ENCODE peak calls at places on chromosome 9, in nine cellular contexts. L is MM.1S, P is H9, D is astrocyte, V is GM23338, Z is SK-N-SH, M is neural progenitor cell, Q is fibroblast of lung, J is PC-3. T is an unnamed sample.
A peak's percentile ranks its signal among the peaks of the same experiment; 100 is the strongest.

GRCh38 chr9:26975728-26976707 is 19.8 kb downstream of the IFT74 start:
- DNase-seq in L (no peak), P (peak; percentile 89), D (peak; percentile 14), V (peak; percentile 88), Z (peak; percentile 10), M (peak; percentile 87), Q (peak; percentile 23), J (peak; percentile 47), T (peak; percentile 63)

GRCh38 chr9:89527084-89527483 is 29.2 kb upstream of the SEMA4D start:
- DNase-seq in L (no peak), P (no peak), D (no peak), V (no peak), Z (no peak), M (no peak), Q (no peak), J (no peak), T (no peak)

GRCh38 chr9:125631391-125632085 is 75.5 kb downstream of the MAPKAP1 start:
- DNase-seq in L (peak; percentile 24), P (no peak), D (peak; percentile 58), V (peak; percentile 77), Z (peak; percentile 71), M (peak; percentile 59), Q (peak; percentile 60), J (peak; percentile 56), T (peak; percentile 84)

GRCh38 chr9:108673386-108673785 is 182.4 kb downstream of the ACTL7B start:
- DNase-seq in L (no peak), P (no peak), D (peak; percentile 71), V (no peak), Z (no peak), M (no peak), Q (peak; percentile 79), J (no peak), T (no peak)

GRCh38 chr9:134171316-134172197 is 7.2 kb upstream of the RNU6ATAC start:
- DNase-seq in L (no peak), P (no peak), D (peak; percentile 32), V (no peak), Z (no peak), M (no peak), Q (peak; percentile 45), J (no peak), T (no peak)

GRCh38 chr9:15785584-15785983 is 232.7 kb downstream of the CCDC171 start:
- DNase-seq in L (no peak), P (no peak), D (no peak), V (no peak), Z (no peak), M (no peak), Q (no peak), J (no peak), T (no peak)

GRCh38 chr9:120611690-120612068 is 31.7 kb upstream of the CDK5RAP2 start:
- DNase-seq in L (no peak), P (no peak), D (no peak), V (no peak), Z (no peak), M (no peak), Q (no peak), J (no peak), T (no peak)

GRCh38 chr9:6214903-6215302 is 704 bp upstream of the IL33 start:
- DNase-seq in L (no peak), P (no peak), D (peak; percentile 72), V (no peak), Z (no peak), M (no peak), Q (peak; percentile 71), J (no peak), T (no peak)

GRCh38 chr9:72462340-72462739 is 59.1 kb upstream of the TMC1 start:
- DNase-seq in L (no peak), P (no peak), D (peak; percentile 89), V (no peak), Z (no peak), M (no peak), Q (peak; percentile 90), J (no peak), T (no peak)

GRCh38 chr9:1883004-1883403 is 132.1 kb upstream of the SMARCA2 start:
- DNase-seq in L (no peak), P (no peak), D (no peak), V (no peak), Z (no peak), M (no peak), Q (no peak), J (no peak), T (no peak)

GRCh38 chr9:35611230-35611797 is 6.3 kb downstream of the TESK1 start:
- DNase-seq in L (peak; percentile 48), P (peak; percentile 58), D (peak; percentile 19), V (peak; percentile 80), Z (peak; percentile 77), M (peak; percentile 66), Q (peak; percentile 32), J (peak; percentile 47), T (peak; percentile 85)

GRCh38 chr9:107660976-107661375 is 171.4 kb upstream of the KLF4 start:
- DNase-seq in L (no peak), P (no peak), D (no peak), V (no peak), Z (no peak), M (no peak), Q (no peak), J (no peak), T (no peak)

GRCh38 chr9:137009938-137010732 is 13.8 kb upstream of the CLIC3 start:
- DNase-seq in L (no peak), P (no peak), D (no peak), V (no peak), Z (no peak), M (no peak), Q (no peak), J (no peak), T (no peak)

GRCh38 chr9:87615547-87616148 is 110.3 kb upstream of the CTSL start:
- DNase-seq in L (no peak), P (no peak), D (peak; percentile 37), V (no peak), Z (no peak), M (peak; percentile 62), Q (peak; percentile 51), J (no peak), T (no peak)

DNA sequence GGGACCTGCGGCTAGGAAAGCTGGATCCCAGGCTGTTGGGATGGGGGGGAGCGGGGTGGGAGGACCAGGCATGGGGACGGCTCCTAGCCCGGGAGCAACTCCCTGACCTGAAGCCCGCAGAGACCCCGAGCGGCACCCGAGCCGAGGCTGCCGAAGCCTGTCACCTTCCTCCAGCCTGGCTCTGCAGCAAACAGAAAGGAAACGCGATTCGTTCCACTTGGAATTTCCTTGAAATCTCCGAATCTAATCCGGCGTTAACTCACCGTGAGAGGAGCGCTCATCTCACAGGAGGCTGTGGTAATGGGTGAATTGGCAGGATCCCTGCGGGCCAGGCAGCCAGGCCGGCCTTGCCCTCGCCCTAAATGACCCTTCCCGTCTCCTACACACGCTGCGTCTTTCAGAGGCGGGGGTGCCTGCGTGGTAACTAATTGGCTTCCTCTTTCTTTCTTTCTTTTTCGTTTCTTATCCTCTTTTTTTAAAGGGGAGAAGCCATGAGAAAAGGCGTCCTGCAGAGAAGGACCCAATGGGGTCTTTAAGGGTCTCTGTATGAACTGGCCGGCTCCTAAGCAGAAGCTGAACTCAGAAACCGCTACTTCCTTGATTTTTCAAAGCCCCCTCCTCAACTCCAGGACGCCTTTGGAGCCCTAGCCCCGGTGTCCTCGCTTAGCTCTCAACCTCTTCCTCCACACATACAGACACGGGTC is 8.5 kb downstream of the PAX5 start:
- DNase-seq in L (no peak), P (peak; percentile 45), D (no peak), V (peak; percentile 49), Z (no peak), M (peak; percentile 57), Q (no peak), J (no peak), T (peak; percentile 74)
- H4K20me1 ChIP-seq in L (no peaks in the 10 kb centered on the region), P (no peaks in the 10 kb centered on the region), D (peaks cover 5% of the 10 kb centered on the region), V (no peaks in the 10 kb centered on the region), Z (peaks cover 5% of the 10 kb centered on the region), M (peaks cover 68% of the 10 kb centered on the region), Q (no peaks in the 10 kb centered on the region), J (no peaks in the 10 kb centered on the region), T (peaks cover 26% of the 10 kb centered on the region)

DNA sequence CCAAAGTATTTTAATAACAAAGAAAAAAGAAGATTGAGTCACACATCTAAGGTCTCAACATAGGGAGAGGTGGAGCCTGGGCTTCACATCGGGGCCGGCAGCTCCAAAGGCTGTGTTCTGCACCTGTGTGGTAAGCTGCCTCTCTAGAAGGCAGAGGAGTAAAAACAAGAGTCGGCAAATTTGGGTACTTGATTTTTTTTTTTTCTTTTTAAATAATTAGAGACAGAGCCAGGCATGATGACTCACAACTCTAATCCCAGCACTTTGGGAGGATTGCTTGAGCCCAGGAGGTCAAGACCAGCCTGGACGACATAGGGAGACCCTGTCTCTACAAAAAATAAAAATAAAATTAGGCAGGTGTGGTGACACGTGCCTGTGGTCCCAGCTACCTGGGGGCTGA is 4.7 kb downstream of the URM1 start:
- DNase-seq in L (no peak), P (no peak), D (no peak), V (no peak), Z (no peak), M (no peak), Q (no peak), J (no peak), T (no peak)
- H4K20me1 ChIP-seq in L (peaks cover 2% of the 10 kb centered on the region), P (no peaks in the 10 kb centered on the region), D (peaks cover 33% of the 10 kb centered on the region), V (peaks cover 16% of the 10 kb centered on the region), Z (no peaks in the 10 kb centered on the region), M (peaks cover 69% of the 10 kb centered on the region), Q (no peaks in the 10 kb centered on the region), J (no peaks in the 10 kb centered on the region), T (peaks cover 3% of the 10 kb centered on the region)

GRCh38 chr9:34216325-34216724 is 37.5 kb downstream of the UBAP1 start:
- DNase-seq in L (no peak), P (no peak), D (no peak), V (no peak), Z (no peak), M (no peak), Q (no peak), J (no peak), T (no peak)
- H4K20me1 ChIP-seq in L (no peaks in the 10 kb centered on the region), P (no peaks in the 10 kb centered on the region), D (peaks cover 63% of the 10 kb centered on the region), V (peaks cover 4% of the 10 kb centered on the region), Z (peaks cover 10% of the 10 kb centered on the region), M (no peaks in the 10 kb centered on the region), Q (peaks cover 1% of the 10 kb centered on the region), J (no peaks in the 10 kb centered on the region), T (no peaks in the 10 kb centered on the region)

DNA sequence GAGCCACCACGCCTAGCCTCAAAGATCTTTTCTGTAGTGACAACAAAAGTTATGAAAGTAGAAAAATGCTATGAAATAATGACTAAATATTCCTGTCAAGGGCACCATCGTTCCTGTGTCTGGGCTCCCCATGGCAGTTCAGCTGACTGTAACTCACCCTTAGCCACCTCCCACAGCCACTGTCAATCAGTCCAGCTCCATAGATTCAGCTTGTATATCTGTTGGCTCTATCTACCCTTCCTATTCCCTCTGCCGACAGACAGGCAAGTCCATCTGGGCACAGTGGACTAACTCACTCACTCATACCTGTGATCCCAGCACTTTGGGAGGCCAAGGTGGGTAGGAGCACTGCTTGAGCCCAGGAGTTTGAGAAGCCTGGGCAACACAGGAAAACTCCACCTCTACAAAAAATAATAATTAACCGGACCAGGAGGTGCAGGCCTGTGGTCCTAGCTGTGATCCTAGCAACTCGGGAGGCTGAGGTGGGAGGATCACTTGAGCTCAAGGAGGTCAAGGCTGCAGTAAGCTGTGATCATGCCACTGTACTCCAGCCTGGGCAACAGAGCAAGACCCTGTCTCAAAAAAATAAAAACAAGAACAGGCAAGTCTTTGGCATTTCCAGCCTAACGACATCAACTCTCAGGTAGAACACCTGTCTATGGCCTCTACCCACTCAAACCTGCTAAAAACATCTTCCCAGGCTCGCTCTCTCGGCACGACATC is 6.1 kb downstream of the CAMSAP1 start:
- DNase-seq in L (no peak), P (no peak), D (no peak), V (no peak), Z (no peak), M (no peak), Q (no peak), J (no peak), T (no peak)
- H4K20me1 ChIP-seq in L (peaks cover 4% of the 10 kb centered on the region), P (no peaks in the 10 kb centered on the region), D (peaks cover 98% of the 10 kb centered on the region), V (peaks cover 80% of the 10 kb centered on the region), Z (peaks cover 96% of the 10 kb centered on the region), M (peaks cover 54% of the 10 kb centered on the region), Q (peaks cover 2% of the 10 kb centered on the region), J (peaks cover 20% of the 10 kb centered on the region), T (peaks cover 25% of the 10 kb centered on the region)

T was measured in Karpas-422.